ENCODE peak calls at places on chromosomes 4 and X, in seven cellular contexts. T is PC-3, V is hepatocyte, L is OCI-LY7, D is neural progenitor cell, R is MM.1S, G is HCT116. F is an unnamed sample.

GRCh38 chr4:177573487-177573886 is 131.2 kb upstream of the AGA start:
- DNase-seq in G (peak; percentile 44), R (no peak), V (no peak), D (no peak), T (peak; percentile 85), L (no peak), F (peak; percentile 87)

GRCh38 chr4:57100979-57101629 is 9.1 kb downstream of the IGFBP7 start:
- DNase-seq in L (no peak), D (no peak), V (no peak), R (no peak), T (no peak), G (no peak), F (peak; percentile 40)

GRCh38 chr4:155657169-155657568 is 9.5 kb upstream of the GUCY1A1 start:
- DNase-seq in D (no peak), L (no peak), G (no peak), R (no peak), T (no peak), V (no peak), F (peak; percentile 14)

GRCh38 chr4:20254517-20255250 is 3.0 kb downstream of the SLIT2 start:
- DNase-seq in L (no peak), V (peak; percentile 46), R (no peak), D (peak; percentile 75), T (no peak), G (no peak), F (peak; percentile 78)

GRCh38 chr4:86582453-86582852 is 11.7 kb upstream of the PTPN13 start:
- DNase-seq in T (peak; percentile 28), V (no peak), D (no peak), L (no peak), G (no peak), R (no peak), F (peak; percentile 21)

GRCh38 chr4:16225996-16226815 is at the start of gene TAPT1:
- DNase-seq in L (peak; percentile 81), T (peak; percentile 63), G (no peak), R (peak; percentile 76), V (peak; percentile 92), D (peak; percentile 93), F (peak; percentile 89)

GRCh38 chr4:142336251-142336934 is 509.7 kb downstream of the INPP4B start:
- DNase-seq in D (peak; percentile 9), G (no peak), V (no peak), R (no peak), T (no peak), L (no peak), F (no peak)

GRCh38 chrX:110036162-110037033 is 33.5 kb downstream of the TMEM164 start:
- DNase-seq in D (no peak), V (no peak), G (no peak), L (no peak), R (no peak), T (no peak), F (no peak)

GRCh38 chr4:124873361-124874171 is 161.0 kb upstream of the ANKRD50 start:
- DNase-seq in G (no peak), L (no peak), D (peak; percentile 25), T (no peak), R (no peak), V (no peak), F (no peak)

GRCh38 chr4:146182450-146182849 is 6.9 kb downstream of the LSM6 start:
- DNase-seq in L (no peak), V (no peak), G (no peak), R (no peak), T (no peak), D (no peak), F (no peak)

GRCh38 chrX:154411322-154411980 is at the start of gene TAFAZZIN:
- DNase-seq in L (peak; percentile 80), V (peak; percentile 84), R (peak; percentile 75), T (peak; percentile 68), G (no peak), D (peak; percentile 80), F (peak; percentile 85)

GRCh38 chrX:40514376-40514775 is 66.4 kb upstream of the ATP6AP2 start:
- DNase-seq in G (no peak), L (no peak), T (peak; percentile 57), R (no peak), V (no peak), D (no peak), F (no peak)

GRCh38 chrX:112613039-112613438 is 66.7 kb downstream of the LHFPL1 start:
- DNase-seq in G (no peak), R (no peak), V (no peak), L (no peak), D (no peak), T (no peak), F (no peak)

GRCh38 chr4:186032259-186032658 is 36.7 kb upstream of the TLR3 start:
- DNase-seq in G (no peak), T (peak; percentile 12), V (peak; percentile 32), L (peak; percentile 17), D (no peak), R (no peak), F (peak; percentile 21)

GRCh38 chrX:87732133-87732532 is 214.5 kb downstream of the KLHL4 start:
- DNase-seq in V (no peak), D (no peak), R (no peak), G (no peak), L (no peak), T (peak; percentile 9), F (no peak)

GRCh38 chr4:79492148-79492547 is 84.1 kb upstream of the GK2 start:
- DNase-seq in L (no peak), T (no peak), G (no peak), V (no peak), R (no peak), D (no peak), F (no peak)

GRCh38 chrX:103699243-103699642 is 11.5 kb upstream of the TMEM31 start:
- DNase-seq in T (peak; percentile 48), L (no peak), V (no peak), G (no peak), D (no peak), R (no peak), F (no peak)

GRCh38 chrX:103710609-103711008 is at the start of gene TMEM31:
- DNase-seq in V (no peak), G (no peak), R (no peak), T (no peak), D (no peak), L (no peak), F (no peak)

GRCh38 chrX:103704863-103705262 is 5.8 kb upstream of the TMEM31 start:
- DNase-seq in L (no peak), G (no peak), D (no peak), V (no peak), T (no peak), R (no peak), F (no peak)
- TF ChIP-seq EZH2phosphoT487 in L (no peak), G (no peak), D (no peak), V (no peak), T (no peak), R (no peak), F (no peak)

GRCh38 chrX:72120798-72121197 is 10.9 kb downstream of the RTL5 start:
- DNase-seq in L (no peak), R (no peak), G (no peak), V (no peak), D (no peak), T (peak; percentile 40), F (peak; percentile 41)
- H3K27ac ChIP-seq in L (no peak overlapping the region), R (no peak overlapping the region), G (no peak overlapping the region), V (no peak overlapping the region), D (no peak overlapping the region), T (peak overlapping the region; percentile 53), F (peak overlapping the region; percentile 66)

GRCh38 chr4:153809916-153810810 is 21.3 kb upstream of the SFRP2 start:
- DNase-seq in V (no peak), G (no peak), L (no peak), D (no peak), R (no peak), T (peak; percentile 64), F (no peak)
- H3K4me2 ChIP-seq in V (no peak overlapping the region), G (no peak overlapping the region), L (no peak overlapping the region), D (no peak overlapping the region), R (no peak overlapping the region), T (no peak overlapping the region), F (no peak overlapping the region)

GRCh38 chr4:53688186-53688790 is 97.0 kb upstream of the LNX1 start:
- DNase-seq in G (no peak), V (peak; percentile 55), R (peak; percentile 88), D (no peak), T (peak; percentile 96), L (no peak), F (peak; percentile 99)
- TF ChIP-seq EZH2phosphoT487 in G (no peak), V (no peak), R (no peak), D (no peak), T (no peak), L (no peak), F (peak; percentile 44)

GRCh38 chr4:183431614-183432013 is 12.8 kb upstream of the CDKN2AIP start:
- DNase-seq in L (no peak), T (no peak), R (no peak), V (no peak), D (no peak), G (no peak), F (no peak)

GRCh38 chr4:183426507-183426906 is 17.9 kb upstream of the CDKN2AIP start:
- DNase-seq in L (no peak), R (no peak), T (no peak), G (no peak), V (no peak), D (no peak), F (no peak)

GRCh38 chr4:183430987-183431347 is 13.5 kb upstream of the CDKN2AIP start:
- DNase-seq in V (no peak), G (no peak), D (no peak), R (no peak), T (no peak), L (no peak), F (no peak)

GRCh38 chr4:183429489-183429888 is 14.9 kb upstream of the CDKN2AIP start:
- DNase-seq in L (no peak), R (no peak), D (no peak), V (no peak), G (no peak), T (no peak), F (no peak)

GRCh38 chr4:183430317-183430986 is 14.0 kb upstream of the CDKN2AIP start:
- DNase-seq in D (peak; percentile 77), V (no peak), R (no peak), T (no peak), L (peak; percentile 37), G (no peak), F (no peak)
- H3K27ac ChIP-seq in D (peak overlapping the region; percentile 54), V (no peak overlapping the region), R (no peak overlapping the region), T (no peak overlapping the region), L (no peak overlapping the region), G (no peak overlapping the region), F (no peak overlapping the region)

GRCh38 chrX:131277543-131278115 is 11.5 kb downstream of the IGSF1 start:
- DNase-seq in V (no peak), D (peak; percentile 34), R (no peak), L (no peak), T (no peak), G (no peak), F (no peak)
- H3K4me2 ChIP-seq in V (no peak overlapping the region), D (peak overlapping the region; percentile 51), R (no peak overlapping the region), L (no peak overlapping the region), T (no peak overlapping the region), G (no peak overlapping the region), F (no peak overlapping the region)

F was measured in GM23248.